ENCODE peak calls at places on chromosomes 11 and 22, in nine cellular contexts. L is stomach; A is OCI-LY7; R is colonic mucosa; M is CD8-positive, alpha-beta T cell; W is ascending aorta; F is mammary epithelial cell; Q is prostate gland; T is PC-9. P is an unnamed sample. For H3K4me1, the result is how much of the 10 kb centered on the place peaks cover.

GRCh38 chr11:94774345-94774744 is 6.2 kb downstream of the AMOTL1 start:
- DNase-seq in Q (no peak), A (no peak), W (no peak), F (no peak), L (no peak), T (no peak), R (no peak), M (no peak), P (no peak)

GRCh38 chr22:18947905-18948304 is 11.8 kb upstream of the PRODH start:
- DNase-seq in F (no peak), R (peak), Q (no peak), T (no peak), W (peak), M (no peak), L (no peak), A (no peak), P (no peak)

GRCh38 chr11:92251980-92252379 is 27.4 kb downstream of the FAT3 start:
- DNase-seq in A (no peak), F (no peak), T (no peak), W (no peak), Q (no peak), M (no peak), L (no peak), R (no peak), P (no peak)

GRCh38 chr22:43308451-43309235 is 34.5 kb downstream of the SCUBE1 start:
- DNase-seq in A (no peak), W (no peak), Q (no peak), R (no peak), M (no peak), T (no peak), F (no peak), L (no peak), P (no peak)

GRCh38 chr11:108035690-108036089 is 27.0 kb downstream of the CUL5 start:
- DNase-seq in L (no peak), F (no peak), R (no peak), T (no peak), W (no peak), A (no peak), Q (no peak), M (no peak), P (no peak)

GRCh38 chr11:2770556-2771301 is 70.9 kb upstream of the KCNQ1OT1 start:
- DNase-seq in F (no peak), Q (no peak), R (peak), L (peak), M (no peak), A (no peak), W (peak), T (peak), P (peak)

GRCh38 chr11:94910779-94911178 is 62.6 kb downstream of the CWC15 start:
- DNase-seq in T (no peak), M (no peak), L (no peak), F (no peak), A (no peak), Q (no peak), R (no peak), W (no peak), P (no peak)

GRCh38 chr11:115208808-115209259 is 295.4 kb downstream of the CADM1 start:
- DNase-seq in L (no peak), T (no peak), F (no peak), M (no peak), Q (no peak), W (no peak), R (no peak), A (no peak), P (no peak)

GRCh38 chr11:113411536-113411935 is 24.0 kb downstream of the ANKK1 start:
- DNase-seq in L (no peak), T (no peak), M (no peak), R (no peak), A (no peak), W (no peak), F (no peak), Q (no peak), P (no peak)

GRCh38 chr11:70065318-70066135 is 12.6 kb upstream of the ANO1 start:
- DNase-seq in Q (no peak), W (peak), M (no peak), R (peak), A (no peak), L (no peak), F (no peak), T (no peak), P (no peak)

GRCh38 chr11:31884080-31884479 is 73.0 kb upstream of the PAX6 start:
- DNase-seq in M (no peak), R (no peak), F (no peak), W (no peak), Q (no peak), L (no peak), A (peak), T (no peak), P (no peak)

GRCh38 chr11:86765146-86765663 is 35.1 kb upstream of the PRSS23 start:
- DNase-seq in T (no peak), A (no peak), R (no peak), W (no peak), M (no peak), F (no peak), Q (no peak), L (no peak), P (no peak)

GRCh38 chr22:17562906-17563870 is at the start of gene SLC25A18:
- DNase-seq in R (no peak), Q (no peak), M (no peak), T (no peak), A (no peak), L (no peak), F (no peak), W (no peak), P (no peak)

GRCh38 chr11:115776916-115777315 is 272.7 kb upstream of the CADM1 start:
- DNase-seq in T (no peak), R (no peak), Q (no peak), F (no peak), M (no peak), A (no peak), W (no peak), L (no peak), P (no peak)

GRCh38 chr11:30314625-30315024 is 8.3 kb upstream of the ARL14EP start:
- DNase-seq in A (no peak), M (no peak), T (no peak), F (no peak), L (no peak), R (no peak), W (no peak), Q (no peak), P (no peak)

GRCh38 chr11:61967177-61967923 is at the start of gene FTH1:
- DNase-seq in W (peak), R (peak), T (peak), F (peak), M (peak), L (peak), A (peak), Q (peak), P (peak)

GRCh38 chr11:10181811-10182210 is 112.2 kb downstream of the SBF2 start:
- DNase-seq in A (peak), Q (no peak), R (no peak), L (no peak), F (no peak), M (no peak), W (no peak), T (no peak), P (no peak)

GRCh38 chr11:3865388-3866193 is 10.1 kb downstream of the STIM1 start:
- DNase-seq in T (peak), W (no peak), L (no peak), F (peak), A (peak), Q (peak), R (no peak), M (no peak), P (no peak)

GRCh38 chr11:41018224-41018623 is 441.2 kb downstream of the LRRC4C start:
- DNase-seq in Q (no peak), W (no peak), A (no peak), T (no peak), R (no peak), F (no peak), M (no peak), L (no peak), P (no peak)

GRCh38 chr11:130208241-130209127 is 48.9 kb downstream of the ST14 start:
- DNase-seq in L (peak), Q (no peak), R (peak), F (no peak), M (no peak), A (no peak), T (no peak), W (peak), P (no peak)

GRCh38 chr11:2154889-2155288 is 6.1 kb downstream of the INS start:
- DNase-seq in R (no peak), F (no peak), T (no peak), L (no peak), M (no peak), W (no peak), A (no peak), Q (no peak), P (no peak)

GRCh38 chr11:79077684-79078379 is 363.0 kb downstream of the TENM4 start:
- DNase-seq in T (no peak), A (no peak), F (no peak), W (no peak), L (no peak), Q (no peak), R (no peak), M (no peak), P (no peak)

GRCh38 chr11:38384568-38384967 is 1786.5 kb upstream of the RAG2 start:
- DNase-seq in W (no peak), Q (no peak), L (no peak), F (peak), T (peak), M (no peak), R (no peak), A (no peak), P (no peak)

GRCh38 chr11:74984070-74984469 is 4.7 kb upstream of the NEU3 start:
- DNase-seq in L (no peak), Q (peak), F (no peak), M (no peak), T (no peak), W (no peak), R (no peak), A (no peak), P (no peak)

GRCh38 chr11:93326681-93327080 is 3.9 kb upstream of the DEUP1 start:
- DNase-seq in Q (no peak), W (no peak), M (no peak), F (no peak), A (no peak), L (no peak), R (no peak), T (no peak), P (no peak)

GRCh38 chr11:93330446-93330984 is at the start of gene DEUP1:
- DNase-seq in R (peak), A (no peak), L (peak), Q (peak), T (peak), F (no peak), M (no peak), W (peak), P (peak)

DNA sequence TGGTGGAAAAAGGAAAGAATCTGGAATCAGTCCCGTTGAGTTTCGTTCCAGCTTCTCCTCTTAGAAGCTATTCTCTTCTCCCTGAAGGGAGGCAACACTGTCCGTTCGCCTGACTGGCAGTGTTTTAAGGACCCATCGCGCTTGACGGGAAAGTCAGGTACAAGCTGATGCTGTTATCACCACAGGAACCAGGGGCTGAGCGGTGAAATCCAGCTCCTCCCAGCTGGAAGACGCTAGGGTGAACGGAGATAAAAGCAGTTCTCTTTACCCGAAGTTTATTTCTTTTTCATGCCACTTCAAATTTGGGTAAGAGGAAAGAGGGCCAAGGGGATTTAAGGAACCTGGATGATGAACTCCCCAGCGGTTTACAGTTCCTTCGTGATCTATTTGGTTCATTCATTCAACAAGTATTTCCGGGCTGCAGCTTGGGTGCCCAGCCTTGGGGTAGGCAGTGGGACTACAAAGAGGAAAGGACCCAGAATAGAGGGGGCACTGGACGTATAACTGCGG is 551 bp upstream of the DEUP1 start:
- DNase-seq in A (no peak), T (no peak), R (peak), M (no peak), F (no peak), L (no peak), Q (no peak), W (no peak), P (no peak)
- H3K4me1 ChIP-seq in A (under half), T (under half), R (under half), M (under half), F (under half), L (under half), Q (under half), W (under half), P (under half)

GRCh38 chr22:39070186-39070585 is 6.9 kb upstream of the APOBEC3G start:
- DNase-seq in W (no peak), R (no peak), T (no peak), L (no peak), Q (no peak), A (no peak), F (no peak), M (no peak), P (no peak)

GRCh38 chr22:39073941-39074340 is 3.1 kb upstream of the APOBEC3G start:
- DNase-seq in F (no peak), R (no peak), Q (no peak), A (no peak), T (no peak), L (no peak), W (no peak), M (no peak), P (no peak)

GRCh38 chr22:39068033-39068785 is 8.9 kb upstream of the APOBEC3G start:
- DNase-seq in T (peak), F (peak), M (no peak), W (no peak), A (peak), L (no peak), R (no peak), Q (no peak), P (no peak)
- TF ChIP-seq CTCF in T (peak), F (peak), M (no peak), W (no peak), A (peak), L (no peak), R (no peak), Q (no peak), P (no peak)

DNA sequence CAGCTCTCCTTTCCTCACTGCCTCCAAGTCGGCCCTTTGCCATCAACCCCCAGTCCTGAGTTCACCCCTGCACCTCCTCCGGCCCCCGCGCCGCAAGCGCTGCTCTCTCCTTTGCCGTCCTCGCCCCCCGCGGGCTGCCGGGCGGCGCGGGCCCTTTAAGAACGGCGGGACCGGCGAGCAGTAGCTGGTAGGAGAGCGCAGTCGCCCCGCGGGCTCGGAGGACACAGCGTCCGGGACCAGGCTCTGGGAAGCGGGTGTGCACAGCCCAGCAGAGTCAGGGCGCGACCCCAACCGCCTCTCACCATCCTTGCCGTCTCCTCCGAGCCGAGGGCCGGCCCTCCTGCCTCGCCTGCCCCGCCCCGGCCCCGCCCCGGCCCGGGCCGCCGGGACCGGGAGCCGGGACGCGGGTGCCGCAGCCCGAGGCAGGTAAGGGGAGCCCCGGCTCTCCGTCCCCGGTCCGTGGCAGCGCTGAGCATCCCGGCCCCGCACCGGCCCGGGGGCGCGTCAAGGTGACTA is at the start of gene ABCG4:
- DNase-seq in R (no peak), F (no peak), Q (no peak), W (no peak), M (peak), A (peak), L (peak), T (no peak), P (no peak)
- H3K4me3 ChIP-seq in R (peak), F (peak), Q (peak), W (peak), M (peak), A (peak), L (peak), T (peak), P (peak)

GRCh38 chr11:128465946-128466688 is 121.2 kb downstream of the ETS1 start:
- DNase-seq in R (no peak), A (no peak), Q (no peak), L (no peak), F (no peak), M (peak), W (no peak), T (no peak), P (no peak)
- H3K4me1 ChIP-seq in R (under half), A (half or more), Q (under half), L (half or more), F (under half), M (half or more), W (under half), T (under half), P (under half)

DNA sequence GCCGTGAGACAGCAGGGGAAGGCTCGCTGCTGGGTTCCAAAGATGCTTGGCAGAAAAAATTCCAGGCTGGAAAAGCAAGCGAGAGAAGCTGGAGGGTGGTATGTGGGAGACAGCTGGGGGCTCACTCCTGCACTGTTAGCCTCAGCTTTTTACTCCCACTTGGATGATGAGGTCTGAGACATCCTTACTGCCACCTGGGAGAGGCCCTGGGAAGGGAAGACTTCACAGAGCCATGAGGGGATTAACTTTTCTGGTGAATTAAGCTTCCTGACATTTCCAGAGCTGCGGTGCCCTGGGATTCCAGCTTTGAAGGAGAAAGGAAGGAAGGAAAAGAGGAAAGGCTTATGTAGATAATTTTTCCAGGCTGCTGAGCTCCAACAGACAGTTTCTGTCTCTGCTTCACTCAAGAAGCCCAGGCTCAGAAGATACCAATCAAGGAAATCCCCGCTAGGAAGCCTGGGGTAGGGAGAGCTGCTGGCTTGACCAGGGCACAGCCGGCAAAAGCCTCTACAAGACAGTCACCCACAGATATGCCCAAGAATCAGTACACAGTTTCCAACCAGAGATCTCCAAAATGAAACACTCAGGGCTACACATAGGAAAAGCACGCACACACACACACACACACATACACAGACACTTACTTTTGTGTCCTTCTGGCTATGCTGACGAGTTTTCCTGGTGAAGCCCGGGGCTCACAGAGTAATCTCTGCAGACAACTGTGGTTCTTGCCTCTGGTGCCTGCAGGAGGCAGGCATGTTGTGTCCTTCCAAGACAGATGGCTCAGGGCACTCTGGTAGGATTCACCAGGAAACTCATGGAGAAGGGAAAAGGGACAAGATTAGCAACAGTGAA is 907 bp downstream of the MCHR1 start:
- DNase-seq in W (no peak), M (no peak), Q (no peak), T (no peak), A (no peak), F (no peak), R (no peak), L (no peak), P (no peak)
- TF ChIP-seq CTCF in W (no peak), M (no peak), Q (no peak), T (no peak), A (no peak), F (peak), R (no peak), L (no peak), P (no peak)

GRCh38 chr22:33792837-33793236 is 127.4 kb downstream of the LARGE1 start:
- DNase-seq in M (no peak), Q (no peak), L (no peak), F (no peak), R (no peak), A (no peak), W (no peak), T (no peak), P (no peak)
- H3K4me3 ChIP-seq in M (no peak), Q (no peak), L (no peak), F (no peak), R (no peak), A (no peak), W (no peak), T (no peak), P (no peak)

P was measured in lung.